ENCODE peak calls at places on chromosomes 7 and 10, in five cellular contexts. One of them, this sample, is unnamed.

GRCh38 chr10:62738916-62739315 is 65.6 kb upstream of the ADO start:
- DNase-seq in neuronal stem cell: no peak
- DNase-seq in AG20443: peak; percentile 47
- DNase-seq in stomach: no peak
- DNase-seq in fibroblast of pulmonary artery: peak; percentile 32
- DNase-seq in this sample: no peak

GRCh38 chr10:103835121-103836045 is 20.0 kb downstream of the SH3PXD2A start:
- DNase-seq in neuronal stem cell: no peak
- DNase-seq in AG20443: peak; percentile 90
- DNase-seq in stomach: no peak
- DNase-seq in fibroblast of pulmonary artery: peak; percentile 95
- DNase-seq in this sample: no peak

GRCh38 chr10:103968441-103969391 is 1.8 kb downstream of the SLK start:
- DNase-seq in fibroblast of pulmonary artery: peak; percentile 25
- DNase-seq in neuronal stem cell: no peak
- DNase-seq in AG20443: no peak
- DNase-seq in stomach: no peak
- DNase-seq in this sample: no peak

GRCh38 chr7:157579425-157579824 is 242.6 kb downstream of the DNAJB6 start:
- DNase-seq in neuronal stem cell: no peak
- DNase-seq in AG20443: no peak
- DNase-seq in fibroblast of pulmonary artery: no peak
- DNase-seq in stomach: no peak
- DNase-seq in this sample: no peak

GRCh38 chr10:103967433-103968142 is 648 bp downstream of the SLK start:
- DNase-seq in stomach: no peak
- DNase-seq in neuronal stem cell: peak; percentile 9
- DNase-seq in fibroblast of pulmonary artery: peak; percentile 24
- DNase-seq in AG20443: peak; percentile 89
- DNase-seq in this sample: peak; percentile 79

GRCh38 chr7:74203157-74203556 is 6.6 kb upstream of the LAT2 start:
- DNase-seq in stomach: peak; percentile 43
- DNase-seq in AG20443: peak; percentile 74
- DNase-seq in neuronal stem cell: peak; percentile 14
- DNase-seq in fibroblast of pulmonary artery: peak; percentile 63
- DNase-seq in this sample: peak; percentile 59

GRCh38 chr7:127733976-127734375 is 82.0 kb downstream of the SND1 start:
- DNase-seq in fibroblast of pulmonary artery: peak; percentile 60
- DNase-seq in stomach: no peak
- DNase-seq in AG20443: no peak
- DNase-seq in neuronal stem cell: no peak
- DNase-seq in this sample: no peak

GRCh38 chr10:20598590-20598989 is 298.5 kb downstream of the NEBL start:
- DNase-seq in neuronal stem cell: no peak
- DNase-seq in fibroblast of pulmonary artery: peak; percentile 82
- DNase-seq in AG20443: peak; percentile 66
- DNase-seq in stomach: no peak
- DNase-seq in this sample: no peak

GRCh38 chr7:112744818-112745217 is 45.4 kb downstream of the TMEM168 start:
- DNase-seq in stomach: no peak
- DNase-seq in AG20443: no peak
- DNase-seq in fibroblast of pulmonary artery: peak; percentile 4
- DNase-seq in neuronal stem cell: no peak
- DNase-seq in this sample: no peak

GRCh38 chr7:139582671-139583155 is 59.2 kb downstream of the CLEC2L start:
- DNase-seq in stomach: peak; percentile 22
- DNase-seq in AG20443: no peak
- DNase-seq in fibroblast of pulmonary artery: no peak
- DNase-seq in neuronal stem cell: no peak
- DNase-seq in this sample: no peak

GRCh38 chr10:1754506-1755177 is 17.3 kb upstream of the ADARB2 start:
- DNase-seq in stomach: no peak
- DNase-seq in fibroblast of pulmonary artery: no peak
- DNase-seq in AG20443: no peak
- DNase-seq in neuronal stem cell: peak; percentile 38
- DNase-seq in this sample: peak; percentile 62

GRCh38 chr10:118032564-118032963 is 14.2 kb downstream of the RAB11FIP2 start:
- DNase-seq in AG20443: no peak
- DNase-seq in stomach: no peak
- DNase-seq in fibroblast of pulmonary artery: no peak
- DNase-seq in neuronal stem cell: no peak
- DNase-seq in this sample: no peak

GRCh38 chr10:53111529-53111928 is 338.9 kb upstream of the MBL2 start:
- DNase-seq in stomach: no peak
- DNase-seq in neuronal stem cell: no peak
- DNase-seq in fibroblast of pulmonary artery: no peak
- DNase-seq in AG20443: no peak
- DNase-seq in this sample: no peak

GRCh38 chr7:57339198-57339944 is 110.6 kb upstream of the ZNF716 start:
- DNase-seq in neuronal stem cell: no peak
- DNase-seq in fibroblast of pulmonary artery: no peak
- DNase-seq in AG20443: no peak
- DNase-seq in stomach: no peak
- DNase-seq in this sample: no peak

GRCh38 chr10:22618081-22618785 is 96.1 kb downstream of the PIP4K2A start:
- DNase-seq in stomach: no peak
- DNase-seq in AG20443: no peak
- DNase-seq in fibroblast of pulmonary artery: peak; percentile 49
- DNase-seq in neuronal stem cell: no peak
- DNase-seq in this sample: no peak

This sample was measured in H7.